ENCODE peak calls at places on chromosomes 16 and 17, in six cellular contexts. One of them, this sample, is unnamed.

GRCh38 chr16:84737658-84738057 is 37.9 kb downstream of the USP10 start:
- DNase-seq in GM04504: no peak
- DNase-seq in endothelial cell: no peak
- DNase-seq in AG09309: no peak
- DNase-seq in HT1080: no peak
- DNase-seq in cardiac fibroblast: no peak
- DNase-seq in this sample: no peak

GRCh38 chr16:840561-841454 is 40.3 kb upstream of the GNG13 start:
- DNase-seq in GM04504: no peak
- DNase-seq in endothelial cell: no peak
- DNase-seq in AG09309: no peak
- DNase-seq in HT1080: no peak
- DNase-seq in cardiac fibroblast: no peak
- DNase-seq in this sample: no peak

GRCh38 chr16:28891964-28892890 is 13.9 kb downstream of the ATP2A1 start:
- DNase-seq in GM04504: no peak
- DNase-seq in endothelial cell: no peak
- DNase-seq in AG09309: no peak
- DNase-seq in HT1080: no peak
- DNase-seq in cardiac fibroblast: no peak
- DNase-seq in this sample: no peak

GRCh38 chr16:17370233-17371013 is 100.3 kb downstream of the XYLT1 start:
- DNase-seq in GM04504: no peak
- DNase-seq in endothelial cell: no peak
- DNase-seq in AG09309: no peak
- DNase-seq in HT1080: no peak
- DNase-seq in cardiac fibroblast: peak; percentile 34
- DNase-seq in this sample: no peak

GRCh38 chr17:63250830-63251229 is 195.3 kb downstream of the CYB561 start:
- DNase-seq in GM04504: peak; percentile 21
- DNase-seq in endothelial cell: no peak
- DNase-seq in AG09309: no peak
- DNase-seq in HT1080: no peak
- DNase-seq in cardiac fibroblast: peak; percentile 35
- DNase-seq in this sample: no peak

GRCh38 chr17:18323007-18323406 is 7.9 kb downstream of the SMCR8 start:
- DNase-seq in GM04504: no peak
- DNase-seq in endothelial cell: no peak
- DNase-seq in AG09309: no peak
- DNase-seq in HT1080: peak; percentile 14
- DNase-seq in cardiac fibroblast: peak; percentile 26
- DNase-seq in this sample: no peak

GRCh38 chr16:15736529-15736928 is 86.5 kb downstream of the NDE1 start:
- DNase-seq in GM04504: no peak
- DNase-seq in endothelial cell: no peak
- DNase-seq in AG09309: no peak
- DNase-seq in HT1080: no peak
- DNase-seq in cardiac fibroblast: no peak
- DNase-seq in this sample: no peak

GRCh38 chr16:11256657-11257130 is 690 bp upstream of the SOCS1 start:
- DNase-seq in GM04504: no peak
- DNase-seq in endothelial cell: peak; percentile 56
- DNase-seq in AG09309: no peak
- DNase-seq in HT1080: peak; percentile 32
- DNase-seq in cardiac fibroblast: peak; percentile 61
- DNase-seq in this sample: no peak

GRCh38 chr16:11329080-11329491 is 16.2 kb upstream of the RMI2 start:
- DNase-seq in GM04504: no peak
- DNase-seq in endothelial cell: no peak
- DNase-seq in AG09309: no peak
- DNase-seq in HT1080: peak; percentile 27
- DNase-seq in cardiac fibroblast: peak; percentile 49
- DNase-seq in this sample: no peak

GRCh38 chr17:60604686-60605334 is 4.8 kb downstream of the PPM1D start:
- DNase-seq in GM04504: no peak
- DNase-seq in endothelial cell: no peak
- DNase-seq in AG09309: peak; percentile 41
- DNase-seq in HT1080: peak; percentile 70
- DNase-seq in cardiac fibroblast: peak; percentile 66
- DNase-seq in this sample: no peak

GRCh38 chr16:85398688-85399582 is 214.2 kb upstream of the GSE1 start:
- DNase-seq in GM04504: no peak
- DNase-seq in endothelial cell: no peak
- DNase-seq in AG09309: no peak
- DNase-seq in HT1080: no peak
- DNase-seq in cardiac fibroblast: no peak
- DNase-seq in this sample: no peak

GRCh38 chr17:58591455-58591854 is 77.0 kb upstream of the MTMR4 start:
- DNase-seq in GM04504: no peak
- DNase-seq in endothelial cell: no peak
- DNase-seq in AG09309: no peak
- DNase-seq in HT1080: no peak
- DNase-seq in cardiac fibroblast: no peak
- DNase-seq in this sample: no peak

GRCh38 chr16:14284930-14285541 is 213.9 kb downstream of the MRTFB start:
- DNase-seq in GM04504: peak; percentile 44
- DNase-seq in endothelial cell: peak; percentile 55
- DNase-seq in AG09309: peak; percentile 23
- DNase-seq in HT1080: peak; percentile 65
- DNase-seq in cardiac fibroblast: peak; percentile 82
- DNase-seq in this sample: no peak

GRCh38 chr17:66088173-66088572 is 103.8 kb downstream of the CEP112 start:
- DNase-seq in GM04504: no peak
- DNase-seq in endothelial cell: no peak
- DNase-seq in AG09309: no peak
- DNase-seq in HT1080: no peak
- DNase-seq in cardiac fibroblast: no peak
- DNase-seq in this sample: no peak

GRCh38 chr17:80511222-80512180 is 33.1 kb upstream of the RPTOR start:
- DNase-seq in GM04504: no peak
- DNase-seq in endothelial cell: no peak
- DNase-seq in AG09309: no peak
- DNase-seq in HT1080: no peak
- DNase-seq in cardiac fibroblast: no peak
- DNase-seq in this sample: no peak

GRCh38 chr17:75875182-75875939 is 3.0 kb downstream of the TRIM47 start:
- DNase-seq in GM04504: no peak
- DNase-seq in endothelial cell: no peak
- DNase-seq in AG09309: no peak
- DNase-seq in HT1080: no peak
- DNase-seq in cardiac fibroblast: no peak
- DNase-seq in this sample: no peak

GRCh38 chr17:68498479-68499326 is 13.5 kb upstream of the PRKAR1A start:
- DNase-seq in GM04504: no peak
- DNase-seq in endothelial cell: no peak
- DNase-seq in AG09309: no peak
- DNase-seq in HT1080: no peak
- DNase-seq in cardiac fibroblast: no peak
- DNase-seq in this sample: no peak

GRCh38 chr16:81604960-81605383 is 160.4 kb downstream of the CMIP start:
- DNase-seq in GM04504: no peak
- DNase-seq in endothelial cell: no peak
- DNase-seq in AG09309: no peak
- DNase-seq in HT1080: peak; percentile 78
- DNase-seq in cardiac fibroblast: peak; percentile 85
- DNase-seq in this sample: no peak

GRCh38 chr17:79005063-79005861 is 4.3 kb downstream of the CANT1 start:
- DNase-seq in GM04504: no peak
- DNase-seq in endothelial cell: no peak
- DNase-seq in AG09309: no peak
- DNase-seq in HT1080: no peak
- DNase-seq in cardiac fibroblast: no peak
- DNase-seq in this sample: peak; percentile 19

GRCh38 chr17:75601057-75601987 is 13.7 kb downstream of the MYO15B start:
- DNase-seq in GM04504: no peak
- DNase-seq in endothelial cell: peak; percentile 70
- DNase-seq in AG09309: no peak
- DNase-seq in HT1080: peak; percentile 37
- DNase-seq in cardiac fibroblast: peak; percentile 44
- DNase-seq in this sample: no peak

GRCh38 chr17:48795444-48796162 is 21.4 kb downstream of the TTLL6 start:
- DNase-seq in GM04504: peak; percentile 81
- DNase-seq in endothelial cell: no peak
- DNase-seq in AG09309: peak; percentile 55
- DNase-seq in HT1080: peak; percentile 53
- DNase-seq in cardiac fibroblast: peak; percentile 63
- DNase-seq in this sample: no peak

GRCh38 chr17:13807103-13807502 is 205.4 kb upstream of the HS3ST3A1 start:
- DNase-seq in GM04504: no peak
- DNase-seq in endothelial cell: no peak
- DNase-seq in AG09309: no peak
- DNase-seq in HT1080: no peak
- DNase-seq in cardiac fibroblast: no peak
- DNase-seq in this sample: no peak

GRCh38 chr17:81814748-81815645 is 11.0 kb downstream of the GCGR start:
- DNase-seq in GM04504: no peak
- DNase-seq in endothelial cell: no peak
- DNase-seq in AG09309: no peak
- DNase-seq in HT1080: no peak
- DNase-seq in cardiac fibroblast: no peak
- DNase-seq in this sample: no peak

GRCh38 chr16:22973451-22973991 is 159.6 kb downstream of the HS3ST2 start:
- DNase-seq in GM04504: no peak
- DNase-seq in endothelial cell: no peak
- DNase-seq in AG09309: no peak
- DNase-seq in HT1080: no peak
- DNase-seq in cardiac fibroblast: no peak
- DNase-seq in this sample: no peak

GRCh38 chr17:49438439-49438861 is 23.8 kb upstream of the PHB1 start:
- DNase-seq in GM04504: no peak
- DNase-seq in endothelial cell: no peak
- DNase-seq in AG09309: no peak
- DNase-seq in HT1080: no peak
- DNase-seq in cardiac fibroblast: no peak
- DNase-seq in this sample: no peak

GRCh38 chr17:39622380-39623006 is 4.3 kb upstream of the PPP1R1B start:
- DNase-seq in GM04504: no peak
- DNase-seq in endothelial cell: no peak
- DNase-seq in AG09309: no peak
- DNase-seq in HT1080: peak; percentile 87
- DNase-seq in cardiac fibroblast: no peak
- DNase-seq in this sample: no peak

GRCh38 chr16:77169650-77170236 is 21.2 kb upstream of the MON1B start:
- DNase-seq in GM04504: peak; percentile 1
- DNase-seq in endothelial cell: peak; percentile 62
- DNase-seq in AG09309: no peak
- DNase-seq in HT1080: peak; percentile 18
- DNase-seq in cardiac fibroblast: peak; percentile 63
- DNase-seq in this sample: no peak

GRCh38 chr17:66691644-66692500 is 143.0 kb upstream of the CACNG5 start:
- DNase-seq in GM04504: no peak
- DNase-seq in endothelial cell: no peak
- DNase-seq in AG09309: no peak
- DNase-seq in HT1080: no peak
- DNase-seq in cardiac fibroblast: peak; percentile 95
- DNase-seq in this sample: no peak

GRCh38 chr17:44948315-44948795 is 782 bp upstream of the KIF18B start:
- DNase-seq in GM04504: no peak
- DNase-seq in endothelial cell: no peak
- DNase-seq in AG09309: no peak
- DNase-seq in HT1080: no peak
- DNase-seq in cardiac fibroblast: no peak
- DNase-seq in this sample: no peak

GRCh38 chr17:12222392-12222791 is 201.7 kb downstream of the MAP2K4 start:
- DNase-seq in GM04504: no peak
- DNase-seq in endothelial cell: no peak
- DNase-seq in AG09309: no peak
- DNase-seq in HT1080: no peak
- DNase-seq in cardiac fibroblast: no peak
- DNase-seq in this sample: no peak

GRCh38 chr16:49486350-49486749 is 112.7 kb downstream of the C16orf78 start:
- DNase-seq in GM04504: no peak
- DNase-seq in endothelial cell: no peak
- DNase-seq in AG09309: no peak
- DNase-seq in HT1080: no peak
- DNase-seq in cardiac fibroblast: peak; percentile 6
- DNase-seq in this sample: no peak

GRCh38 chr17:48626470-48627241 is 498 bp upstream of the HOXB9 start:
- DNase-seq in GM04504: no peak
- DNase-seq in endothelial cell: no peak
- DNase-seq in AG09309: no peak
- DNase-seq in HT1080: peak; percentile 94
- DNase-seq in cardiac fibroblast: no peak
- DNase-seq in this sample: peak; percentile 48

GRCh38 chr16:86498661-86499493 is 11.4 kb upstream of the FOXF1 start:
- DNase-seq in GM04504: no peak
- DNase-seq in endothelial cell: no peak
- DNase-seq in AG09309: no peak
- DNase-seq in HT1080: no peak
- DNase-seq in cardiac fibroblast: no peak
- DNase-seq in this sample: no peak

GRCh38 chr17:34391241-34391640 is 28.2 kb upstream of the CCL1 start:
- DNase-seq in GM04504: no peak
- DNase-seq in endothelial cell: no peak
- DNase-seq in AG09309: no peak
- DNase-seq in HT1080: no peak
- DNase-seq in cardiac fibroblast: no peak
- DNase-seq in this sample: no peak

GRCh38 chr16:89658221-89658879 is 714 bp downstream of the SPATA33 start:
- DNase-seq in GM04504: no peak
- DNase-seq in endothelial cell: no peak
- DNase-seq in AG09309: no peak
- DNase-seq in HT1080: no peak
- DNase-seq in cardiac fibroblast: no peak
- DNase-seq in this sample: no peak

GRCh38 chr16:78703951-78704350 is 604.5 kb downstream of the WWOX start:
- DNase-seq in GM04504: peak; percentile 4
- DNase-seq in endothelial cell: no peak
- DNase-seq in AG09309: no peak
- DNase-seq in HT1080: no peak
- DNase-seq in cardiac fibroblast: no peak
- DNase-seq in this sample: no peak

GRCh38 chr17:58283674-58284612 is 3.2 kb upstream of the MPO start:
- DNase-seq in GM04504: no peak
- DNase-seq in endothelial cell: no peak
- DNase-seq in AG09309: no peak
- DNase-seq in HT1080: no peak
- DNase-seq in cardiac fibroblast: no peak
- DNase-seq in this sample: no peak

This sample was measured in omental fat pad.